ENCODE peak calls at places on chromosomes 16 and 17, in six cellular contexts. One of them, this sample, is unnamed.

GRCh38 chr17:56142325-56142724 is 10.9 kb upstream of the ANKFN1 start:
- DNase-seq in retina: no peak
- DNase-seq in adipocyte: peak
- DNase-seq in fibroblast of pulmonary artery: peak
- DNase-seq in Peyer's patch: no peak
- DNase-seq in T1000: no peak
- DNase-seq in this sample: peak

GRCh38 chr17:80886641-80887573 is 104.7 kb upstream of the CHMP6 start:
- DNase-seq in adipocyte: no peak
- DNase-seq in Peyer's patch: peak
- DNase-seq in T1000: no peak
- DNase-seq in retina: no peak
- DNase-seq in fibroblast of pulmonary artery: no peak
- DNase-seq in this sample: no peak

GRCh38 chr17:70022175-70022574 is 52.9 kb upstream of the KCNJ16 start:
- DNase-seq in retina: no peak
- DNase-seq in Peyer's patch: no peak
- DNase-seq in adipocyte: no peak
- DNase-seq in fibroblast of pulmonary artery: no peak
- DNase-seq in T1000: no peak
- DNase-seq in this sample: no peak

GRCh38 chr16:66658143-66658859 is 38.2 kb downstream of the CMTM4 start:
- DNase-seq in T1000: no peak
- DNase-seq in fibroblast of pulmonary artery: no peak
- DNase-seq in adipocyte: no peak
- DNase-seq in retina: peak
- DNase-seq in Peyer's patch: no peak
- DNase-seq in this sample: no peak

GRCh38 chr17:7389924-7390910 is 4.1 kb downstream of the PLSCR3 start:
- DNase-seq in retina: no peak
- DNase-seq in T1000: no peak
- DNase-seq in fibroblast of pulmonary artery: no peak
- DNase-seq in Peyer's patch: no peak
- DNase-seq in adipocyte: no peak
- DNase-seq in this sample: no peak

GRCh38 chr17:79090503-79091372 is 16.1 kb downstream of the ENGASE start:
- DNase-seq in adipocyte: peak
- DNase-seq in fibroblast of pulmonary artery: peak
- DNase-seq in Peyer's patch: no peak
- DNase-seq in retina: no peak
- DNase-seq in T1000: no peak
- DNase-seq in this sample: peak

GRCh38 chr16:62225675-62226074 is 189.4 kb upstream of the CDH8 start:
- DNase-seq in retina: no peak
- DNase-seq in adipocyte: peak
- DNase-seq in T1000: no peak
- DNase-seq in Peyer's patch: peak
- DNase-seq in fibroblast of pulmonary artery: peak
- DNase-seq in this sample: peak

GRCh38 chr17:83144421-83145357 is 65.3 kb downstream of the METRNL start:
- DNase-seq in retina: no peak
- DNase-seq in T1000: no peak
- DNase-seq in Peyer's patch: no peak
- DNase-seq in adipocyte: peak
- DNase-seq in fibroblast of pulmonary artery: no peak
- DNase-seq in this sample: peak

GRCh38 chr17:65850486-65850885 is 289.0 kb upstream of the AXIN2 start:
- DNase-seq in retina: no peak
- DNase-seq in Peyer's patch: no peak
- DNase-seq in T1000: no peak
- DNase-seq in adipocyte: peak
- DNase-seq in fibroblast of pulmonary artery: peak
- DNase-seq in this sample: peak

GRCh38 chr17:81345211-81346089 is 49.8 kb upstream of the BAHCC1 start:
- DNase-seq in retina: peak
- DNase-seq in T1000: peak
- DNase-seq in adipocyte: peak
- DNase-seq in fibroblast of pulmonary artery: peak
- DNase-seq in Peyer's patch: peak
- DNase-seq in this sample: peak

GRCh38 chr17:39270923-39271322 is 45.2 kb upstream of the STAC2 start:
- DNase-seq in fibroblast of pulmonary artery: peak
- DNase-seq in retina: no peak
- DNase-seq in adipocyte: peak
- DNase-seq in T1000: no peak
- DNase-seq in Peyer's patch: no peak
- DNase-seq in this sample: peak

GRCh38 chr17:41624208-41625101 is at the start of gene KRT17:
- DNase-seq in retina: no peak
- DNase-seq in T1000: no peak
- DNase-seq in adipocyte: no peak
- DNase-seq in fibroblast of pulmonary artery: no peak
- DNase-seq in Peyer's patch: peak
- DNase-seq in this sample: no peak

GRCh38 chr17:52158450-52159042 is at the start of gene CA10:
- DNase-seq in retina: peak
- DNase-seq in Peyer's patch: no peak
- DNase-seq in T1000: no peak
- DNase-seq in adipocyte: no peak
- DNase-seq in fibroblast of pulmonary artery: no peak
- DNase-seq in this sample: no peak

GRCh38 chr17:27552467-27552779 is 78.6 kb upstream of the LGALS9 start:
- DNase-seq in fibroblast of pulmonary artery: peak
- DNase-seq in Peyer's patch: no peak
- DNase-seq in adipocyte: peak
- DNase-seq in T1000: peak
- DNase-seq in retina: no peak
- DNase-seq in this sample: peak

GRCh38 chr17:67602974-67603373 is 114.8 kb upstream of the NOL11 start:
- DNase-seq in fibroblast of pulmonary artery: peak
- DNase-seq in retina: peak
- DNase-seq in Peyer's patch: no peak
- DNase-seq in adipocyte: peak
- DNase-seq in T1000: no peak
- DNase-seq in this sample: peak

GRCh38 chr16:52095466-52095865 is 451.5 kb downstream of the TOX3 start:
- DNase-seq in adipocyte: no peak
- DNase-seq in Peyer's patch: no peak
- DNase-seq in T1000: no peak
- DNase-seq in retina: no peak
- DNase-seq in fibroblast of pulmonary artery: no peak
- DNase-seq in this sample: no peak

GRCh38 chr17:3400008-3400407 is 1.8 kb upstream of the OR1E1 start:
- DNase-seq in fibroblast of pulmonary artery: peak
- DNase-seq in retina: no peak
- DNase-seq in Peyer's patch: no peak
- DNase-seq in adipocyte: no peak
- DNase-seq in T1000: no peak
- DNase-seq in this sample: no peak

GRCh38 chr17:37848690-37849616 is 75.3 kb upstream of the TBC1D3K start:
- DNase-seq in Peyer's patch: no peak
- DNase-seq in fibroblast of pulmonary artery: peak
- DNase-seq in T1000: peak
- DNase-seq in adipocyte: peak
- DNase-seq in retina: no peak
- DNase-seq in this sample: peak

GRCh38 chr16:67613808-67614207 is 31.1 kb upstream of the CARMIL2 start:
- DNase-seq in adipocyte: no peak
- DNase-seq in fibroblast of pulmonary artery: no peak
- DNase-seq in retina: no peak
- DNase-seq in T1000: no peak
- DNase-seq in Peyer's patch: no peak
- DNase-seq in this sample: peak

GRCh38 chr16:58814348-58814801 is 80.3 kb upstream of the GOT2 start:
- DNase-seq in Peyer's patch: no peak
- DNase-seq in T1000: no peak
- DNase-seq in adipocyte: peak
- DNase-seq in fibroblast of pulmonary artery: peak
- DNase-seq in retina: peak
- DNase-seq in this sample: peak

GRCh38 chr17:45320931-45321461 is 4.2 kb upstream of the MAP3K14 start:
- DNase-seq in Peyer's patch: no peak
- DNase-seq in T1000: peak
- DNase-seq in retina: no peak
- DNase-seq in fibroblast of pulmonary artery: peak
- DNase-seq in adipocyte: peak
- DNase-seq in this sample: peak

GRCh38 chr16:3646348-3646920 is 8.1 kb upstream of the DNASE1 start:
- DNase-seq in fibroblast of pulmonary artery: no peak
- DNase-seq in retina: no peak
- DNase-seq in T1000: no peak
- DNase-seq in adipocyte: no peak
- DNase-seq in Peyer's patch: peak
- DNase-seq in this sample: no peak

GRCh38 chr17:80512233-80512632 is 32.4 kb upstream of the RPTOR start:
- DNase-seq in fibroblast of pulmonary artery: no peak
- DNase-seq in T1000: peak
- DNase-seq in adipocyte: peak
- DNase-seq in retina: no peak
- DNase-seq in Peyer's patch: no peak
- DNase-seq in this sample: peak

GRCh38 chr16:762049-762513 is 1.5 kb downstream of the MSLN start:
- DNase-seq in adipocyte: no peak
- DNase-seq in T1000: no peak
- DNase-seq in fibroblast of pulmonary artery: no peak
- DNase-seq in Peyer's patch: no peak
- DNase-seq in retina: no peak
- DNase-seq in this sample: no peak

GRCh38 chr17:32810690-32811089 is 66.2 kb downstream of the MYO1D start:
- DNase-seq in fibroblast of pulmonary artery: no peak
- DNase-seq in retina: no peak
- DNase-seq in adipocyte: no peak
- DNase-seq in T1000: no peak
- DNase-seq in Peyer's patch: no peak
- DNase-seq in this sample: no peak

GRCh38 chr17:74478369-74479100 is 12.1 kb downstream of the CD300A start:
- DNase-seq in T1000: no peak
- DNase-seq in retina: no peak
- DNase-seq in adipocyte: no peak
- DNase-seq in fibroblast of pulmonary artery: no peak
- DNase-seq in Peyer's patch: no peak
- DNase-seq in this sample: peak

GRCh38 chr17:49997256-49997735 is 2.3 kb upstream of the DLX3 start:
- DNase-seq in Peyer's patch: no peak
- DNase-seq in retina: no peak
- DNase-seq in fibroblast of pulmonary artery: no peak
- DNase-seq in adipocyte: no peak
- DNase-seq in T1000: no peak
- DNase-seq in this sample: no peak

GRCh38 chr16:88194397-88195020 is 188.2 kb upstream of the ZNF469 start:
- DNase-seq in adipocyte: no peak
- DNase-seq in retina: peak
- DNase-seq in T1000: no peak
- DNase-seq in Peyer's patch: no peak
- DNase-seq in fibroblast of pulmonary artery: no peak
- DNase-seq in this sample: peak

GRCh38 chr16:67163903-67164558 is 514 bp upstream of the HSF4 start:
- DNase-seq in Peyer's patch: no peak
- DNase-seq in T1000: no peak
- DNase-seq in fibroblast of pulmonary artery: no peak
- DNase-seq in adipocyte: peak
- DNase-seq in retina: no peak
- DNase-seq in this sample: no peak

GRCh38 chr17:54814371-54814770 is 86.3 kb upstream of the TOM1L1 start:
- DNase-seq in T1000: no peak
- DNase-seq in fibroblast of pulmonary artery: no peak
- DNase-seq in Peyer's patch: no peak
- DNase-seq in retina: no peak
- DNase-seq in adipocyte: no peak
- DNase-seq in this sample: no peak

GRCh38 chr17:82970067-82970466 is 109.3 kb upstream of the METRNL start:
- DNase-seq in fibroblast of pulmonary artery: no peak
- DNase-seq in adipocyte: no peak
- DNase-seq in T1000: no peak
- DNase-seq in Peyer's patch: no peak
- DNase-seq in retina: no peak
- DNase-seq in this sample: no peak

GRCh38 chr16:47033176-47033575 is 59.7 kb upstream of the DNAJA2 start:
- DNase-seq in retina: no peak
- DNase-seq in fibroblast of pulmonary artery: no peak
- DNase-seq in Peyer's patch: no peak
- DNase-seq in T1000: no peak
- DNase-seq in adipocyte: no peak
- DNase-seq in this sample: no peak